ENCODE peak calls at places on chromosomes 16 and 17, in seven cellular contexts. Y is T-cell, J is stomach, R is GM03348, U is NCI-H1092, V is NCI-H2029, N is ureter. F is an unnamed sample.
A peak's percentile ranks its signal among the peaks of the same experiment; 100 is the strongest.

GRCh38 chr17:17326275-17326875 is 23.2 kb downstream of the NT5M start:
- DNase-seq in N (no peak), U (no peak), R (no peak), V (no peak), Y (no peak), J (no peak), F (no peak)

GRCh38 chr17:1750628-1751027 is 8.0 kb downstream of the SERPINF2 start:
- DNase-seq in J (no peak), V (no peak), N (no peak), R (no peak), U (no peak), Y (no peak), F (no peak)

GRCh38 chr17:16150251-16150859 is 65.0 kb downstream of the NCOR1 start:
- DNase-seq in U (no peak), Y (no peak), V (no peak), N (no peak), J (no peak), R (peak; percentile 5), F (no peak)

GRCh38 chr16:85084841-85085535 is 27.3 kb downstream of the CIBAR2 start:
- DNase-seq in V (no peak), R (no peak), U (no peak), J (no peak), Y (no peak), N (no peak), F (no peak)

GRCh38 chr17:41837761-41838538 is at the start of gene KLHL10:
- DNase-seq in J (no peak), V (no peak), U (no peak), N (no peak), R (no peak), Y (no peak), F (no peak)

GRCh38 chr16:4103741-4104140 is 12.5 kb downstream of the ADCY9 start:
- DNase-seq in V (no peak), U (no peak), Y (no peak), R (no peak), J (no peak), N (no peak), F (no peak)

GRCh38 chr17:49630113-49630900 is 47.6 kb downstream of the SPOP start:
- DNase-seq in J (no peak), R (no peak), V (no peak), U (no peak), N (no peak), Y (no peak), F (no peak)

GRCh38 chr16:57152096-57153093 is 33.4 kb downstream of the PSME3IP1 start:
- DNase-seq in N (no peak), V (no peak), R (no peak), U (no peak), Y (no peak), J (no peak), F (no peak)

F was measured in SJSA1.